ENCODE peak calls at places on chromosomes 5 and 9, in seven cellular contexts. O is LHCN-M2; E is activated naive CD8-positive, alpha-beta T cell treated with anti-CD3 and anti-CD28 coated beads, Interleukin-2, amount 50 U/mL, for 16 hours; Y is EL; T is CD4-positive, CD25-positive, alpha-beta regulatory T cell; B is pons; A is foreskin fibroblast. G is an unnamed sample.

GRCh38 chr5:113183694-113184093 is 207.1 kb downstream of the DCP2 start:
- DNase-seq in O (no peak), E (no peak), Y (no peak), T (no peak), B (no peak), A (no peak), G (no peak)

GRCh38 chr5:88045931-88046461 is 222.6 kb downstream of the TMEM161B start:
- DNase-seq in O (no peak), E (no peak), Y (no peak), T (no peak), B (peak; percentile 97), A (no peak), G (no peak)

GRCh38 chr9:90458485-90458884 is 184.1 kb downstream of the DIRAS2 start:
- DNase-seq in O (no peak), E (no peak), Y (no peak), T (no peak), B (no peak), A (no peak), G (peak; percentile 9)

GRCh38 chr5:138544171-138545134 is 1.4 kb upstream of the ETF1 start:
- DNase-seq in O (peak; percentile 47), E (no peak), Y (peak; percentile 41), T (peak; percentile 25), B (peak; percentile 42), A (peak; percentile 48), G (no peak)

GRCh38 chr5:1768283-1769000 is 31.2 kb downstream of the MRPL36 start:
- DNase-seq in O (no peak), E (no peak), Y (no peak), T (no peak), B (no peak), A (no peak), G (no peak)

GRCh38 chr5:149777382-149777781 is 47.3 kb downstream of the PPARGC1B start:
- DNase-seq in O (no peak), E (no peak), Y (no peak), T (no peak), B (no peak), A (no peak), G (no peak)

GRCh38 chr5:88659529-88660325 is 223.3 kb downstream of the MEF2C start:
- DNase-seq in O (no peak), E (no peak), Y (no peak), T (no peak), B (peak; percentile 71), A (no peak), G (peak; percentile 38)

GRCh38 chr5:92652735-92653134 is 928.3 kb downstream of the NR2F1-AS1 start:
- DNase-seq in O (no peak), E (no peak), Y (peak; percentile 16), T (no peak), B (no peak), A (peak; percentile 65), G (no peak)

GRCh38 chr5:118076490-118076889 is 911.9 kb downstream of the DTWD2 start:
- DNase-seq in O (no peak), E (no peak), Y (no peak), T (no peak), B (no peak), A (no peak), G (no peak)

GRCh38 chr5:100448250-100448649 is 86.9 kb upstream of the FAM174A start:
- DNase-seq in O (no peak), E (no peak), Y (no peak), T (no peak), B (no peak), A (no peak), G (no peak)

GRCh38 chr5:171367424-171368370 is 20.0 kb upstream of the NPM1 start:
- DNase-seq in O (peak; percentile 56), E (no peak), Y (peak; percentile 80), T (no peak), B (no peak), A (no peak), G (no peak)

GRCh38 chr9:116691607-116692006 is 4.5 kb downstream of the TRIM32 start:
- DNase-seq in O (no peak), E (no peak), Y (no peak), T (peak; percentile 15), B (no peak), A (no peak), G (no peak)

GRCh38 chr9:136484153-136485048 is 1.6 kb upstream of the SEC16A start:
- DNase-seq in O (no peak), E (no peak), Y (peak; percentile 23), T (no peak), B (no peak), A (peak; percentile 20), G (no peak)

GRCh38 chr5:129384736-129385135 is 75.4 kb upstream of the ADAMTS19 start:
- DNase-seq in O (peak; percentile 6), E (no peak), Y (no peak), T (no peak), B (no peak), A (peak; percentile 12), G (no peak)

GRCh38 chr5:160268111-160268510 is 38.8 kb downstream of the FABP6 start:
- DNase-seq in O (no peak), E (no peak), Y (no peak), T (no peak), B (no peak), A (no peak), G (no peak)

GRCh38 chr5:18003312-18003711 is 369.1 kb downstream of the TAF11L14 start:
- DNase-seq in O (no peak), E (no peak), Y (no peak), T (no peak), B (no peak), A (no peak), G (no peak)

GRCh38 chr5:157175071-157175612 is 5.5 kb upstream of the ITK start:
- DNase-seq in O (no peak), E (no peak), Y (no peak), T (no peak), B (no peak), A (no peak), G (no peak)

GRCh38 chr5:148961261-148962199 is 101.3 kb downstream of the SH3TC2 start:
- DNase-seq in O (peak; percentile 68), E (no peak), Y (no peak), T (no peak), B (no peak), A (no peak), G (no peak)

GRCh38 chr9:79302002-79302401 is 269.8 kb upstream of the TLE4 start:
- DNase-seq in O (no peak), E (no peak), Y (no peak), T (no peak), B (no peak), A (no peak), G (no peak)

GRCh38 chr9:88051138-88051537 is 76.8 kb upstream of the CDK20 start:
- DNase-seq in O (no peak), E (no peak), Y (no peak), T (no peak), B (no peak), A (no peak), G (no peak)

GRCh38 chr9:2872307-2872940 is 28.5 kb upstream of the PUM3 start:
- DNase-seq in O (peak; percentile 31), E (no peak), Y (peak; percentile 37), T (peak; percentile 27), B (peak; percentile 64), A (peak; percentile 28), G (peak; percentile 12)

GRCh38 chr9:72579190-72579589 is 57.8 kb downstream of the TMC1 start:
- DNase-seq in O (peak; percentile 70), E (no peak), Y (peak; percentile 82), T (no peak), B (no peak), A (no peak), G (no peak)

G was measured in endothelial cell.